ENCODE peak calls at places on chromosomes 5 and 9, in eight cellular contexts. C, U, O, E, S, J, R and W are unnamed samples.
A peak's percentile ranks its signal among the peaks of the same experiment; 100 is the strongest.

GRCh38 chr5:112915831-112916230 is 6.2 kb downstream of the REEP5 start:
- DNase-seq in C (no peak), U (no peak), O (no peak), E (no peak), S (no peak), J (no peak), R (no peak), W (no peak)

GRCh38 chr9:69805962-69806633 is 14.5 kb upstream of the CFAP95 start:
- DNase-seq in C (peak; percentile 61), U (no peak), O (no peak), E (no peak), S (peak; percentile 22), J (no peak), R (no peak), W (no peak)

GRCh38 chr5:72647806-72648205 is 140.6 kb upstream of the ZNF366 start:
- DNase-seq in C (no peak), U (no peak), O (no peak), E (no peak), S (peak; percentile 6), J (no peak), R (peak; percentile 14), W (no peak)

GRCh38 chr5:139402561-139403158 is 1.2 kb downstream of the SPATA24 start:
- DNase-seq in C (no peak), U (peak; percentile 27), O (no peak), E (no peak), S (no peak), J (no peak), R (peak; percentile 63), W (no peak)

GRCh38 chr9:132288371-132288770 is 66.4 kb downstream of the SETX start:
- DNase-seq in C (no peak), U (peak; percentile 16), O (peak; percentile 4), E (no peak), S (peak; percentile 83), J (peak; percentile 41), R (no peak), W (no peak)

GRCh38 chr5:5497132-5497748 is 74.8 kb downstream of the ICE1 start:
- DNase-seq in C (peak; percentile 65), U (peak; percentile 67), O (peak; percentile 28), E (peak; percentile 23), S (peak; percentile 48), J (peak; percentile 83), R (peak; percentile 58), W (peak; percentile 13)

GRCh38 chr5:75167345-75167744 is 69.3 kb downstream of the ANKRD31 start:
- DNase-seq in C (no peak), U (peak; percentile 1), O (no peak), E (no peak), S (no peak), J (peak; percentile 2), R (peak; percentile 33), W (no peak)

GRCh38 chr9:135554718-135555117 is 6.8 kb upstream of the PAEP start:
- DNase-seq in C (no peak), U (no peak), O (no peak), E (no peak), S (no peak), J (no peak), R (peak; percentile 21), W (no peak)

GRCh38 chr5:34563951-34564705 is 92.0 kb upstream of the RAI14 start:
- DNase-seq in C (no peak), U (peak; percentile 67), O (peak; percentile 67), E (peak; percentile 35), S (peak; percentile 91), J (peak; percentile 46), R (no peak), W (no peak)

GRCh38 chr9:120627073-120627472 is 47.1 kb upstream of the CDK5RAP2 start:
- DNase-seq in C (no peak), U (no peak), O (no peak), E (no peak), S (no peak), J (no peak), R (no peak), W (no peak)

GRCh38 chr9:71984388-71985069 is 73.1 kb downstream of the C9orf85 start:
- DNase-seq in C (peak; percentile 80), U (peak; percentile 47), O (peak; percentile 39), E (no peak), S (peak; percentile 78), J (peak; percentile 91), R (no peak), W (no peak)

DNA sequence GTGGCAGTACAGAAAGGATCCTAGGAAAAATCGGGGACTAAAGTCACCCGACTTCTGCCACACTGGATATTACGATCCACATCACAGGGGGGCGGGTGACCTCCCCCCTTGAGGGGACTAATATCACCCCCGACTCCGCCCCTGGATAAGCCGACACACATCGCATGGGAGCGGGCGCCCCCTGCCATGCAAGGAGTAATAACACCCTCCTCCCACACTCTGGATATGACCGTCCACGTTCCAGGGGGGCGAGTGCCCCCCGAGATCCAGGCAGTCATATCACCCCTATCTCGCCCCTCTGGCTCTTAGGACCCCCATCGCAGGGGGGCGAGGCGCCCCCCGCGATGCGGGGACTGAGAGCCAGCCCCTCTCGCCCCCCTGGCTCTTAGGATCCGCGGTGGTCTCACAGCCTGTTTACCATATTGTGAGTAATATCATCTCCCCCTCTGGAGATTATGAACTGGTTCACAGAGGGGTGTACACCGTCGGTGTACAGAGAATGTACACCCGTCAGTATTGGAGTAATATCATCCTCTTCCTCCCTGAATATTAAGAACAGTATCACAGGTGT is 423.0 kb downstream of the DIRAS2 start:
- DNase-seq in C (peak; percentile 31), U (no peak), O (no peak), E (no peak), S (no peak), J (no peak), R (peak; percentile 28), W (no peak)
- H3K4me3 ChIP-seq in C (no peak overlapping the region), U (no peak overlapping the region), O (no peak overlapping the region), E (no peak overlapping the region), S (no peak overlapping the region), J (no peak overlapping the region), R (no peak overlapping the region), W (no peak overlapping the region)

GRCh38 chr5:32388429-32389111 is 56.0 kb downstream of the ZFR start:
- DNase-seq in C (no peak), U (peak; percentile 82), O (peak; percentile 17), E (no peak), S (peak; percentile 57), J (peak; percentile 70), R (no peak), W (no peak)
- H3K4me3 ChIP-seq in C (no peak overlapping the region), U (no peak overlapping the region), O (no peak overlapping the region), E (no peak overlapping the region), S (no peak overlapping the region), J (no peak overlapping the region), R (no peak overlapping the region), W (no peak overlapping the region)

DNA sequence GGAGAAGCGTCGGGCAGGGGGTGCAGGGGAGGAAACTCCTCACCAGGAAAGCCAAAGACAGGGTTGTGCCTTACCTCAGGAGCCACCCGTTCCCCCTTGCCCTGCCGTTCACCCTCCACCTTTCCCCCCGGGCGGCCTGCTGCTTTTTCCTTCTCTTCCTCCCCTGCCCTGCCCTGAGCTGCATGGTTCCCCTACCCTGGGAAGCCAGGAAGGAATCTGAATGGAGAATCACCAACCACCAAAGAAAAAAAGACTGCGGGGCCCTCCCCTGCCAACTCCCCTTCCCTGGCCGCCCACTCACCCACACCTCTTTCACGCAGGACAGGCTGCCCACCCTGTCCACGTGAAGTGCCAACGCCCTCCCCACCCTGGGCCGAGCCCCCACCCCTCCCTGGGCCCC is 815 bp upstream of the NFX1 start:
- DNase-seq in C (no peak), U (peak; percentile 11), O (no peak), E (no peak), S (peak; percentile 34), J (peak; percentile 27), R (no peak), W (no peak)
- H3K4me3 ChIP-seq in C (peak overlapping the region; percentile 87), U (peak overlapping the region; percentile 69), O (peak overlapping the region; percentile 88), E (peak overlapping the region; percentile 96), S (peak overlapping the region; percentile 75), J (peak overlapping the region; percentile 72), R (peak overlapping the region; percentile 66), W (peak overlapping the region; percentile 92)

DNA sequence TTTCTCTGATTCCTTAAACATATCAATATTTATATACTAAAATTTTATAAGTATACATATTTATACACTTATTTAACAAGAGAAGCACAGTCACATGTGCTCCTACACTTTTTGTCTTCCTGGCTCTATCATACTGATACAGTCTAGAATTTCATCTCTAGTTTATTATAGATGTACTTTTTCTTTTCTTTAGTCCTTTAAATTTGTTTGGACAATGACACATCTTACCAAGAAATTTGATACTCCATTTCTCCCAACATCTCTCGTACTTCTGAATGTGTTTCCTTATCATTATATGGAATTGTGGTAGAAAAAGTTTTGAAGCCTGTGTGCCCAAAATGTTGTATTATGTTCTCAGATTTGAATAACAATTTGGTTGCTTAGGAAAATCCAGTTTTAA is 104.6 kb downstream of the DMRT2 start:
- DNase-seq in C (no peak), U (no peak), O (no peak), E (no peak), S (no peak), J (peak; percentile 21), R (no peak), W (no peak)
- H3K4me3 ChIP-seq in C (no peak overlapping the region), U (no peak overlapping the region), O (no peak overlapping the region), E (no peak overlapping the region), S (no peak overlapping the region), J (no peak overlapping the region), R (no peak overlapping the region), W (no peak overlapping the region)